ENCODE peak calls at places on chromosome 17, in five cellular contexts. X is H1, G is GM12878, P is HepG2, H is WTC11. B is an unnamed sample.

GRCh38 chr17:67040652-67041051 is 3.7 kb upstream of the CACNG1 start:
- DNase-seq in P (no peak), G (no peak), H (no peak), X (no peak), B (no peak)

GRCh38 chr17:50779747-50780363 is 12.5 kb upstream of the ANKRD40CL start:
- DNase-seq in P (no peak), X (no peak), H (no peak), G (no peak), B (no peak)

GRCh38 chr17:32697728-32698625 is 178.9 kb downstream of the MYO1D start:
- DNase-seq in X (no peak), P (peak; percentile 6), H (no peak), G (no peak), B (no peak)

GRCh38 chr17:47895254-47895855 is 681 bp upstream of the SP2 start:
- DNase-seq in P (no peak), X (no peak), H (no peak), G (no peak), B (peak; percentile 57)

GRCh38 chr17:42675984-42676423 is 790 bp downstream of the PLEKHH3 start:
- DNase-seq in X (no peak), H (peak; percentile 49), G (no peak), P (no peak), B (peak; percentile 63)

GRCh38 chr17:21066394-21066793 is 23.6 kb upstream of the USP22 start:
- DNase-seq in G (no peak), P (no peak), H (no peak), X (no peak), B (peak; percentile 20)

GRCh38 chr17:78798695-78799559 is 16.9 kb upstream of the CYTH1 start:
- DNase-seq in P (peak; percentile 50), H (no peak), G (no peak), X (no peak), B (no peak)

GRCh38 chr17:39782980-39783379 is 45.2 kb downstream of the GRB7 start:
- DNase-seq in X (no peak), G (no peak), H (no peak), P (no peak), B (no peak)

GRCh38 chr17:56449176-56449575 is 144.3 kb upstream of the NOG start:
- DNase-seq in X (no peak), P (no peak), G (no peak), H (no peak), B (no peak)

GRCh38 chr17:676060-676745 is 38.4 kb downstream of the VPS53 start:
- DNase-seq in X (no peak), G (no peak), P (no peak), H (no peak), B (no peak)

GRCh38 chr17:66610734-66611133 is 224.2 kb upstream of the CACNG5 start:
- DNase-seq in P (peak; percentile 14), X (no peak), G (no peak), H (no peak), B (no peak)

GRCh38 chr17:73346763-73347162 is 35.0 kb upstream of the CDC42EP4 start:
- DNase-seq in G (no peak), X (no peak), H (no peak), P (no peak), B (no peak)

GRCh38 chr17:66956941-66957340 is 7.6 kb upstream of the CACNG4 start:
- DNase-seq in P (no peak), G (no peak), H (no peak), X (no peak), B (no peak)

GRCh38 chr17:82171750-82172375 is 40.8 kb downstream of the CCDC57 start:
- DNase-seq in P (no peak), X (no peak), G (no peak), H (no peak), B (no peak)

GRCh38 chr17:31830971-31831755 is 27.9 kb downstream of the COPRS start:
- DNase-seq in X (no peak), G (no peak), H (no peak), P (no peak), B (no peak)

GRCh38 chr17:64368277-64368676 is 22.4 kb downstream of the PECAM1 start:
- DNase-seq in X (no peak), P (no peak), H (no peak), G (no peak), B (no peak)

GRCh38 chr17:15232517-15232915 is 32.6 kb downstream of the PMP22 start:
- DNase-seq in X (no peak), H (no peak), G (no peak), P (no peak), B (no peak)

GRCh38 chr17:37570527-37571093 is 38.6 kb downstream of the SYNRG start:
- DNase-seq in H (peak; percentile 75), P (peak; percentile 60), X (peak; percentile 60), G (no peak), B (peak; percentile 47)

GRCh38 chr17:2792541-2793169 is 3.6 kb upstream of the RAP1GAP2 start:
- DNase-seq in P (no peak), G (no peak), X (no peak), H (no peak), B (no peak)

GRCh38 chr17:27980035-27980434 is 62.4 kb upstream of the NLK start:
- DNase-seq in H (no peak), X (no peak), P (no peak), G (no peak), B (no peak)

GRCh38 chr17:38896373-38896954 is 26.6 kb downstream of the LASP1 start:
- DNase-seq in H (no peak), X (no peak), P (no peak), G (no peak), B (no peak)

GRCh38 chr17:66431080-66431795 is 128.8 kb downstream of the PRKCA start:
- DNase-seq in P (no peak), H (no peak), X (no peak), G (no peak), B (no peak)

GRCh38 chr17:68595986-68596385 is 5.2 kb downstream of the FAM20A start:
- DNase-seq in G (no peak), H (no peak), P (no peak), X (no peak), B (no peak)

GRCh38 chr17:33962857-33963655 is 292.0 kb upstream of the CCL2 start:
- DNase-seq in H (no peak), P (no peak), G (peak; percentile 39), X (no peak), B (no peak)

GRCh38 chr17:62696726-62697490 is 69.4 kb downstream of the MRC2 start:
- DNase-seq in P (no peak), X (no peak), H (no peak), G (no peak), B (no peak)

GRCh38 chr17:67376509-67376891 is 581 bp upstream of the PITPNC1 start:
- DNase-seq in G (no peak), X (no peak), P (no peak), H (no peak), B (no peak)

GRCh38 chr17:59154721-59155438 is at the start of gene SKA2:
- DNase-seq in G (peak; percentile 100), H (peak; percentile 97), X (peak; percentile 99), P (no peak), B (peak; percentile 93)
- TF ChIP-seq ATF2 in G (no peak), H (no peak), X (no peak), P (peak; percentile 50), B (no peak)

GRCh38 chr17:44074231-44074910 is 3.8 kb downstream of the G6PC3 start:
- DNase-seq in X (no peak), G (no peak), P (no peak), H (no peak), B (no peak)

GRCh38 chr17:44071772-44072171 is 1.2 kb downstream of the G6PC3 start:
- DNase-seq in H (no peak), X (no peak), G (no peak), P (no peak), B (no peak)

GRCh38 chr17:44069974-44070454 is 521 bp upstream of the G6PC3 start:
- DNase-seq in H (no peak), G (no peak), X (no peak), P (no peak), B (peak; percentile 68)

GRCh38 chr17:44070455-44071197 is at the start of gene G6PC3:
- DNase-seq in X (peak; percentile 96), H (peak; percentile 98), P (peak; percentile 99), G (peak; percentile 81), B (peak; percentile 98)

DNA sequence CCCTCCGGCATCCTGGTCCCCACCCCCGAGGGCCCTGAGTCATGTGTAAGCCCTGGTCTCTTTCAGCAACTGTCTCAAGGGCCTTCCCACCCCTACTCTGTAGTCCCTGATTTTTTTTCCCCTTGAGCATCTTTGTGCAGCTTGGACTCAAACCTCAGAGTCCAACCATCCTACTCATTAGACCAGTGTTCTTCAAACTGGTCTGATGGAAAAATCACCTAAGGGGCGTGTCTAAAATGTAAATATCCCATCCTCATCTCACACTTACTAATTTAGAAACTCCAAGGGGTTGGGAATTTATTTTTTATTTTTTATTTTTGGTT is 624 bp downstream of the G6PC3 start:
- DNase-seq in P (no peak), G (no peak), H (no peak), X (no peak), B (no peak)
- TF ChIP-seq ATF2 in P (no peak), G (no peak), H (no peak), X (no peak), B (no peak)

GRCh38 chr17:8792646-8793045 is 6.5 kb downstream of the MFSD6L start:
- DNase-seq in P (no peak), X (no peak), G (no peak), H (no peak), B (no peak)

GRCh38 chr17:8791248-8791909 is 7.8 kb downstream of the MFSD6L start:
- DNase-seq in G (no peak), X (no peak), H (no peak), P (no peak), B (no peak)

GRCh38 chr17:8793649-8794048 is 5.5 kb downstream of the MFSD6L start:
- DNase-seq in H (no peak), P (no peak), X (no peak), G (no peak), B (no peak)

GRCh38 chr17:8789743-8790142 is 9.4 kb downstream of the MFSD6L start:
- DNase-seq in G (no peak), H (no peak), X (no peak), P (no peak), B (no peak)

GRCh38 chr17:8791910-8792270 is 7.3 kb downstream of the MFSD6L start:
- DNase-seq in G (no peak), X (no peak), P (no peak), H (no peak), B (no peak)
- TF ChIP-seq ATF2 in G (no peak), X (no peak), P (no peak), H (no peak), B (no peak)

DNA sequence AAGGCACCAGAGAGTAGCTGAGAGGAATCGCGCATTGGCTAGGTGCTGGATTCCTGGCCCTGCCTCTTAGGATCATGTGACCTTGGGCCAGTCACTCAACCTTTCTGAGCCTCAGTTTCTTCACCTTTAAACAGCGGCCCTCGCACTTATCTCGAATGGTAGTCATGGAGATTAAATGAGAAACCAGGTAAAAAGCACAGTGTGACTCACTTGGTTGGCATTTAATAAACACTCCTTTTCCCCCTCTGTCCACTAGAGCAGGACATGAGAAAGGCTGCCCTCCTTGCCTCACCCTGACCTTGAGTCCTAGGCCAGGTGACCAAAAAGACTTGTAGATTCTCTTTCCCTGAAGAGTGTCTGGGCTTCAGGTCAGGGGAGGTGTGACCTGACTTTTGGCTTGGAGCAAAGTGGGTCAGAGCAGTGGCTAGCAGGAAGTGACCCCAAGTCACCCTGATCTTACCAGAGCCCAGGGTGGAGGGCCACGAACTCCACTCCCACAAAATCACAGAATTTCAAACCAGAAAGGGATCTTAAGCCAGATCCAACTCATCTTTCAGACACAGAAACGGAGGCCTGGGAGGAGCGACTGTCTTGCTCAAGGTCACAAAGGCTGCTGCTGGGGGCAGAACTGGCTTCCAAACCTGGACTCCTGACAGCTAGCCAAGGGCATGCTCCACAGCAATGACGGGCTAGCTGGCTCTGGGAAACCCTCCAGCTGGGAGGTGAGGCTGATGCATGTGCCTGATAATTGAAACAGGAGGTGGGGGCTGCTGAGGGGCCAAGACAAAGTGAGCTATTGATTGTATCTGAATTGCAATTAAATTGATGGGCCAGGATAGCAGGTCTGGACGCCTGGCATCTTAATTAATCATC is 65.2 kb downstream of the PIPOX start:
- DNase-seq in G (no peak), H (no peak), X (no peak), P (peak; percentile 25), B (no peak)
- TF ChIP-seq ATF2 in G (no peak), H (no peak), X (no peak), P (no peak), B (no peak)